ENCODE peak calls at places on chromosomes 16 and 17, in ten cellular contexts. U is Peyer's patch, C is GM12891, X is tibial nerve, W is IMR-90, R is HepG2, I is H54, Q is lower leg skin, L is GM12878, B is K562. N is an unnamed sample.

GRCh38 chr16:23974223-23974622 is 138.4 kb downstream of the PRKCB start:
- DNase-seq in L (no peak), B (no peak), U (no peak), C (no peak), Q (no peak), W (no peak), I (no peak), R (no peak), X (no peak), N (no peak)

GRCh38 chr17:9086577-9086976 is 65.3 kb downstream of the NTN1 start:
- DNase-seq in W (no peak), X (no peak), I (no peak), R (no peak), L (no peak), U (no peak), C (no peak), B (no peak), Q (no peak), N (no peak)

GRCh38 chr16:72873853-72874252 is 174.1 kb downstream of the ZFHX3 start:
- DNase-seq in U (no peak), C (no peak), I (no peak), B (peak; percentile 9), Q (no peak), X (no peak), L (no peak), W (no peak), R (no peak), N (no peak)

GRCh38 chr17:16214190-16215001 is 938 bp downstream of the NCOR1 start:
- DNase-seq in W (peak; percentile 11), Q (no peak), C (no peak), B (no peak), L (no peak), I (no peak), R (no peak), U (no peak), X (no peak), N (no peak)

GRCh38 chr17:58301504-58302150 is 20.9 kb upstream of the MPO start:
- DNase-seq in U (no peak), C (no peak), I (no peak), X (no peak), R (no peak), L (no peak), B (no peak), W (no peak), Q (peak; percentile 79), N (no peak)

GRCh38 chr16:82653550-82654511 is 27.1 kb downstream of the CDH13 start:
- DNase-seq in X (no peak), B (peak; percentile 5), U (no peak), R (peak; percentile 19), L (peak; percentile 90), Q (no peak), C (no peak), W (peak; percentile 95), I (peak; percentile 48), N (no peak)

GRCh38 chr17:42387663-42388380 is 420 bp downstream of the STAT3 start:
- DNase-seq in W (no peak), Q (peak; percentile 91), U (peak; percentile 71), C (no peak), R (no peak), I (no peak), B (peak; percentile 40), L (no peak), X (no peak), N (peak; percentile 53)

GRCh38 chr17:27236710-27237315 is 57.1 kb upstream of the WSB1 start:
- DNase-seq in I (no peak), W (peak; percentile 75), R (peak; percentile 63), C (no peak), L (no peak), Q (peak; percentile 95), X (peak; percentile 88), B (peak; percentile 80), U (no peak), N (peak; percentile 70)

GRCh38 chr17:3976675-3977171 is 12.5 kb upstream of the ATP2A3 start:
- DNase-seq in Q (no peak), I (no peak), L (no peak), C (no peak), R (no peak), U (peak; percentile 90), B (no peak), W (no peak), X (no peak), N (no peak)

GRCh38 chr16:27304102-27304501 is 9.7 kb upstream of the IL4R start:
- DNase-seq in U (no peak), I (no peak), B (no peak), R (no peak), Q (no peak), X (no peak), L (no peak), C (no peak), W (no peak), N (no peak)

GRCh38 chr16:30075503-30076275 is at the start of gene PPP4C:
- DNase-seq in C (peak; percentile 98), I (peak; percentile 92), U (peak; percentile 94), L (no peak), X (peak; percentile 81), R (peak; percentile 88), Q (peak; percentile 98), B (peak; percentile 95), W (peak; percentile 88), N (peak; percentile 95)

GRCh38 chr16:79089735-79090284 is 510.7 kb downstream of the MAF start:
- DNase-seq in U (no peak), L (peak; percentile 9), R (no peak), W (no peak), B (no peak), I (no peak), Q (no peak), X (no peak), C (no peak), N (no peak)

GRCh38 chr17:55635253-55635766 is 87.4 kb downstream of the TMEM100 start:
- DNase-seq in R (no peak), W (peak; percentile 2), B (no peak), I (no peak), Q (no peak), L (no peak), U (no peak), C (no peak), X (no peak), N (no peak)

GRCh38 chr17:48095611-48096010 is 5.7 kb downstream of the CBX1 start:
- DNase-seq in B (no peak), R (no peak), Q (no peak), I (no peak), C (no peak), L (no peak), W (no peak), U (no peak), X (no peak), N (no peak)
- TF ChIP-seq POLR2A in B (no peak), R (no peak), Q (no peak), I (no peak), C (no peak), L (no peak), W (no peak), U (no peak), X (no peak), N (no peak)

DNA sequence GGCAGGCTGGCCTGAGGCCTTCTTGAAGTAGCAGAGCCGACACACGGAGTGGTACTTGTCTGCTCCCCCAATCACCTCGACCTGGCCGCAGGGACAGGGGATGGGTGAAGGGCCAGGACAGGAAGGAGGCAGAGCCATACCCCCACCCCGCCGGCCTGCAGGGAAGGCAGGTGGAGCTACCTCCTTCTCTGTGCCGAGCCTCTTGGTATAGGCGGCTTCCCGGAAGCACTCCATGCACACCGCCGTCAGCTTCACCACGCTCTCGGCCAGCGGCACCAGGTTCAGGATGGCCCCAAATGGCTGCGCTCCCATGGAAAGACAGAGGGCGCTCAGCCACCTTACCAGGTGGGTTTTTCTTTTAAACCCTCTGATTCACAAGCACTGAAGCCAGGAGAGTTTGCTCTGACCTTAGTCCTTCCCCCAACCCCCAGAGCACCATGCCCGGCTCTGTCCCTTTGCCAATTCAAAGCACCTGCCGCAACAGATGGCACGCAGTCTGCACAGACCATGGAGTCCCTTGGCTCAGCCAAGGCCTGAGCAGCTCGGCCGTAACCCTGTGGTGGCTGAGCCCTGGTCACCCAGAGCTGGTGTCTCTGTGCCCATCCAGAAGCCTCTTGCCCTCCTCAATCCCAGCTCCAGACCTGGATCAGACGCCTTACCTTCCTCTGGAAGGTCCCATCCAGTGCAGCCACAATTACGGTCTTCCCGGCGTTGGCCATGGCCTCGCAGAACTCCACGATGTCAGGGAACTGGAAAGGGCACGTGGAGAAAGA is 6.7 kb downstream of the SYNGR2 start:
- DNase-seq in L (no peak), C (no peak), I (no peak), X (no peak), U (peak; percentile 76), Q (no peak), W (no peak), B (no peak), R (no peak), N (no peak)
- TF ChIP-seq POLR2A in L (peak; percentile 69), C (peak; percentile 61), I (no peak), X (no peak), U (no peak), Q (no peak), W (no peak), B (no peak), R (peak; percentile 28), N (no peak)

DNA sequence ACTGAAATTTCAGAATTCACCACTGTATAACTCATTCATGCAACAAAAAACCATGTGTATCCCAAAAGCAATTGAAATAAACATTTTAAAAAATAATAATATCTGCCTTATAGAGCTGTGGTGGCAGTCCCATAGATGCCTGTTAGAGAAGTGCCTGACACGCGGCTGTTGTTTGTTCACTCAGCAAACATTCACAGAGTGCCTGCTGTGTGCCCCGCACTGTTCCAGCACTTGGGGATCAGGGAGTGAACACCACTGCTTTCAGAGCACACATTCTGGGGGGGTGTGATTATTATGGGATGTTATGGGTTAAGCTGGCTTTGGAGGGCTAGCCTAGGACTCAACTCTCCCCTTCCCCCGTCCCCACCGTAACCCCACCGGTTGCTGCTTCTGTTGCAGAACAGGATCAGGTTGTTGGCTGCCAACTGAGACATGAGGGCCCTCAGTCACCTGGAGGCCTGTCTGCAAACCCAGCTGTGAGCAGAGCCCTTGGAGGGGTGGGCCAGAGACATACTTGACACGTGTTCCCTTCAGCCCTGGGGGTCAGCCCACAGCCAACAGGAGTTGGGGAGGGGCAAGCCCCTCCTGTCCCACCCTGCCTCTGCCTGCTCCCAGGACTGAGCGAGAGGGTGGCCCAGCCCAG is 103.3 kb upstream of the CIBAR2 start:
- DNase-seq in I (no peak), R (no peak), Q (no peak), U (no peak), C (no peak), L (no peak), X (no peak), W (no peak), B (no peak), N (no peak)
- TF ChIP-seq POLR2A in I (no peak), R (no peak), Q (no peak), U (no peak), C (no peak), L (no peak), X (no peak), W (no peak), B (no peak), N (no peak)

DNA sequence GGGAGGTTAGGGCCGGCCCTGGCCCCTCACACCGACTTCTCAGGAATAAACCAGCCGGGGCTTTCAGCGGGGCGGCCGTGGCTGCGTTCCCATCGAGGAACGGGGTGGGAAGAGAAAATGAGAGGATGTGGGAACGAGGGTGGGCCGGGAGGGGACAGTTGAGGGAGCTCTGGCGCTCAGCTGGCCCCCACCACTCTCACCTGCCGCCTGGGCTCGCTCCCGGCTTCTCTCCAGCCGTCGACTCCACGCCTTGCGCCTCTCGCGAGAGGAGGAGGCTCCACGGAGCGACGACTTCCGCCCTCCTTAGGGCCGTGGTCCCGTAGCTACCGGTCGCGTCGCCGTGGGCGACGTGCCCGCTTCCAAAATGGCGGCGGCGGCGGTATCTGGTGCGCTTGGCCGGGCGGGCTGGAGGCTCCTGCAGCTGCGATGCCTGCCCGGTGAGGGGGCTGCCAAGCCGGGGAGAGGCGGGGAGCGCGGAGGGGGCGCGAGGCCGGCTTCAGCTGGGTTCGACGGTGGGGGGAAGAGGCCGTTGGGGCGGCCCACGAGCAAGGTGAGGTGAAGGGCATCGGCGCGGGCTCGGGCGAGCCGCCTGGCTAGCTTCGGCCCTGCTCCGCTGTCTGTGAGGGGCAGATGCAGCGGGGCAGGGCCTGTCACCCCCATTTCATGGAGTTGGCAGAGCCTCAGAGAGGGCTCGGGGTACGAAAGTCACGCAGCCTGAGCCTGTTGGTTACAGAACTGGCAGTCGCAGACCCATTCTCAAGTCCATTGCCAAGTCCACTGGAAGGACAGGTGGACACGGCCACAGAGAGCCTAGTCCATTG is at the start of the genes CIAPIN1 and COQ9:
- DNase-seq in I (peak; percentile 94), C (peak; percentile 95), U (peak; percentile 95), L (peak; percentile 74), Q (peak; percentile 99), X (peak; percentile 91), R (peak; percentile 92), B (peak; percentile 96), W (peak; percentile 91), N (peak; percentile 94)
- TF ChIP-seq POLR2A in I (peak; percentile 87), C (peak; percentile 78), U (peak; percentile 88), L (peak; percentile 92), Q (no peak), X (peak; percentile 75), R (peak; percentile 90), B (peak; percentile 93), W (peak; percentile 72), N (peak; percentile 86)

N was measured in erythroblast.